ENCODE peak calls at places on chromosomes 13 and 19, in nine cellular contexts. G is uterus, X is body of pancreas, H is IMR-90, W is stomach, S is transverse colon, D is heart left ventricle, Y is HCT116, B is tibial nerve. C is an unnamed sample. For H3K4me1, the result is how much of the 10 kb centered on the place peaks cover.

GRCh38 chr13:71054358-71054757 is 812.6 kb downstream of the DACH1 start:
- DNase-seq in G (no peak), X (no peak), H (no peak), W (no peak), S (no peak), D (no peak), Y (no peak), B (no peak), C (no peak)

GRCh38 chr13:90047600-90047999 is 1299.9 kb upstream of the MIR17HG start:
- DNase-seq in G (no peak), X (no peak), H (no peak), W (no peak), S (no peak), D (no peak), Y (no peak), B (no peak), C (no peak)

GRCh38 chr13:104256701-104257100 is 1190.5 kb upstream of the SLC10A2 start:
- DNase-seq in G (no peak), X (no peak), H (no peak), W (no peak), S (no peak), D (no peak), Y (no peak), B (no peak), C (no peak)

GRCh38 chr19:17517898-17518297 is 6.4 kb downstream of the PGLS start:
- DNase-seq in G (no peak), X (no peak), H (no peak), W (no peak), S (no peak), D (no peak), Y (no peak), B (no peak), C (no peak)

GRCh38 chr13:75685239-75685697 is 49.1 kb downstream of the LMO7 start:
- DNase-seq in G (no peak), X (no peak), H (peak), W (no peak), S (no peak), D (no peak), Y (no peak), B (no peak), C (no peak)

GRCh38 chr13:20769834-20770233 is 3.9 kb downstream of the EEF1AKMT1 start:
- DNase-seq in G (no peak), X (no peak), H (no peak), W (no peak), S (no peak), D (no peak), Y (no peak), B (no peak), C (no peak)

GRCh38 chr13:35789335-35790166 is 313.1 kb upstream of the MAB21L1 start:
- DNase-seq in G (no peak), X (no peak), H (peak), W (no peak), S (no peak), D (no peak), Y (peak), B (no peak), C (no peak)

GRCh38 chr19:18780081-18780480 is 11.0 kb downstream of the COMP start:
- DNase-seq in G (no peak), X (no peak), H (no peak), W (no peak), S (no peak), D (no peak), Y (no peak), B (no peak), C (no peak)

GRCh38 chr19:55579766-55580621 is 654 bp downstream of the ZNF579 start:
- DNase-seq in G (peak), X (no peak), H (peak), W (no peak), S (no peak), D (peak), Y (no peak), B (no peak), C (no peak)

GRCh38 chr13:109575821-109576220 is 210.6 kb downstream of the IRS2 start:
- DNase-seq in G (no peak), X (no peak), H (no peak), W (no peak), S (no peak), D (no peak), Y (no peak), B (no peak), C (no peak)

GRCh38 chr19:19865750-19866598 is at the start of gene ZNF253:
- DNase-seq in G (peak), X (peak), H (peak), W (peak), S (peak), D (peak), Y (no peak), B (peak), C (peak)

GRCh38 chr19:19873381-19873780 is 7.7 kb downstream of the ZNF253 start:
- DNase-seq in G (no peak), X (no peak), H (no peak), W (no peak), S (no peak), D (no peak), Y (no peak), B (no peak), C (no peak)

GRCh38 chr19:19866599-19867248 is 1.0 kb downstream of the ZNF253 start:
- DNase-seq in G (no peak), X (peak), H (no peak), W (no peak), S (peak), D (no peak), Y (no peak), B (no peak), C (no peak)

DNA sequence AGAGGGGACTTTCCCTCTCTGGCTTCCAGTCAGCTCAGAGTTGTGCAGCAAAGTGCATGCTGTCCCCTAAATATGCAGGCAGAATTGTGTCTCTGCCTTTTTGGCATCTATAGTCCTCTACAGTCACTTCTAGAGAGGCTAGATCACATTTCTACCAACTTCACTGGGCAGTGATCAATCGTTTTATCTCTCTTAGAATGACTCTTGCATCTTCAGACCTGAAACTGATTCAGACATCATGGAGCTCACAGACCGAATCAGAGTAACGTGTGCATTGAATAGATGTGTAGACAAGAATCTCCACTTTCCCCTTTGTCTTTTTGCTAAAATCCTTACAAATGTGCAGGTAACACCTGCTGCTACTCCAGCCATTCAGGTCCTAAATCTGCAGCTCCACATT is 6.2 kb downstream of the ZNF253 start:
- DNase-seq in G (no peak), X (no peak), H (no peak), W (no peak), S (no peak), D (no peak), Y (no peak), B (no peak), C (no peak)
- H3K4me1 ChIP-seq in G (under half), X (under half), H (under half), W (under half), S (under half), D (half or more), Y (under half), B (under half), C (under half)

DNA sequence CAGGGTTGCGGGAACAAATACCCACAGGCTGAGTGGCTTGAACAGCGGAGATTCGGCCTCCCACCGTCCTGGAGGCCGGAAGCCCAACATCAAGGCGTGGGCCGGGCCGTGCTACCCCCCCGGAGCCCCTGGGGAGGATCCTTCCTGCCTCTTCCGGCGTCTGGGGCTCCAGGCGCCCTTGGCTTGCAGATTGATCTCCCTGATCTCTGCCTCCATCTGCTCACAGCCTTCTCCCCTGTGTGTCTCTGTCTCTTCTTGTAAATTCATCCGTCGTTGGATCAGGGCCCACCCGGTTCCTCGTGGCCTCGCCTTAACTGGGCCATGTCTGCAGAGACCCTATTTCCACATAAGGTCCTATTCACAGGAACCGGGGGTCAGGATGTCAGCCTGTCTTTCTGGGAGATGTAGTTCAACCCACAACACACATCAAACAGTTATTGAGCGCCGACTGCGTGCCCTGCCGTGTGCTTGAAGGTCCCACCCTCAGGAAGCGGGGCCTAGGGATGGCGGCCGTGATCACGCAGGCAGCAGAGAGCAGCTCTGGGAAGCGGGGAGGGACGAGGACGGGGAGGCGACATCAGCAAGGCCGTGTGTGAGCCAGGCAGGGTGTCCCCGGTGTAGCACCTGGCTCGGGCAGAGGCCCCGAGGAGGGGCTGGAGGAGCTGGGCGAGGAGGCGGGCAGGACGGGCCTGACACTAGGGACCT is 21.3 kb downstream of the HCN2 start:
- DNase-seq in G (peak), X (peak), H (peak), W (peak), S (peak), D (peak), Y (no peak), B (peak), C (no peak)
- TF ChIP-seq POLR2A in G (no peak), X (no peak), H (no peak), W (no peak), S (no peak), D (no peak), Y (no peak), B (no peak), C (no peak)

GRCh38 chr13:46675016-46675415 is 121.9 kb downstream of the ESD start:
- DNase-seq in G (no peak), X (no peak), H (no peak), W (no peak), S (no peak), D (no peak), Y (no peak), B (no peak), C (no peak)
- H3K27ac ChIP-seq in G (peak), X (peak), H (no peak), W (peak), S (peak), D (no peak), Y (no peak), B (no peak), C (no peak)

GRCh38 chr19:39158646-39159260 is 33.2 kb downstream of the PAK4 start:
- DNase-seq in G (no peak), X (no peak), H (no peak), W (no peak), S (no peak), D (no peak), Y (no peak), B (no peak), C (no peak)

GRCh38 chr19:39157275-39157996 is 31.9 kb downstream of the PAK4 start:
- DNase-seq in G (no peak), X (no peak), H (peak), W (no peak), S (no peak), D (no peak), Y (no peak), B (no peak), C (no peak)

GRCh38 chr19:39156230-39156890 is 30.8 kb downstream of the PAK4 start:
- DNase-seq in G (no peak), X (peak), H (peak), W (peak), S (no peak), D (no peak), Y (no peak), B (no peak), C (no peak)

GRCh38 chr19:39156891-39157230 is 31.3 kb downstream of the PAK4 start:
- DNase-seq in G (no peak), X (no peak), H (no peak), W (no peak), S (no peak), D (no peak), Y (no peak), B (no peak), C (no peak)

DNA sequence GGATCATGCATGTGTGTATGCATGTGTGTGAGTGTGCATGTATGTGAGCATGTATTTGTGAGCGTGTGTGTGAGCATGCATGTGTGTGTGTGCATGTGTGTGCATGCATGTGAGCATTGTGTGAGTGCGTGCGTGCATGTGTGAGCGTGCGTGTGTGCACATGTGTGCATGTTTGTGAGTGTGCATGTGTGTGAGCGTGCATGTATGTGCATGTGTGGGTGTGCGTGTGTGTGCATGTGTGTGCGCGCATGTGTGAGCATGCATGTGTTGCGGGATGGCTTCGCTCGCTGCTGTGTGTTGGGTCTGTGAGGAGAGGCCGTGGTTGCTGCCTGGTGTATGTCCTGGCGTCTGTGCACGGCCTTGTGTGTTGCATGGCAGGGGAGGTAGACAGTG is 32.4 kb downstream of the PAK4 start:
- DNase-seq in G (no peak), X (no peak), H (no peak), W (no peak), S (no peak), D (no peak), Y (no peak), B (no peak), C (no peak)
- H3K4me1 ChIP-seq in G (under half), X (half or more), H (under half), W (half or more), S (half or more), D (under half), Y (under half), B (under half), C (half or more)

GRCh38 chr13:28582892-28583240 is 76.1 kb upstream of the POMP start:
- DNase-seq in G (no peak), X (no peak), H (no peak), W (no peak), S (no peak), D (no peak), Y (no peak), B (no peak), C (no peak)
- TF ChIP-seq POLR2A in G (no peak), X (no peak), H (no peak), W (no peak), S (no peak), D (no peak), Y (no peak), B (no peak), C (no peak)

GRCh38 chr19:29887498-29887897 is 54.5 kb upstream of the URI1 start:
- DNase-seq in G (no peak), X (no peak), H (peak), W (peak), S (no peak), D (no peak), Y (no peak), B (no peak), C (peak)
- H3K27ac ChIP-seq in G (no peak), X (no peak), H (no peak), W (no peak), S (no peak), D (no peak), Y (no peak), B (no peak), C (no peak)

GRCh38 chr13:73326215-73326558 is 267.4 kb downstream of the KLF5 start:
- DNase-seq in G (no peak), X (no peak), H (no peak), W (no peak), S (no peak), D (no peak), Y (no peak), B (no peak), C (no peak)
- H3K4me1 ChIP-seq in G (under half), X (under half), H (under half), W (under half), S (under half), D (under half), Y (under half), B (under half), C (under half)

DNA sequence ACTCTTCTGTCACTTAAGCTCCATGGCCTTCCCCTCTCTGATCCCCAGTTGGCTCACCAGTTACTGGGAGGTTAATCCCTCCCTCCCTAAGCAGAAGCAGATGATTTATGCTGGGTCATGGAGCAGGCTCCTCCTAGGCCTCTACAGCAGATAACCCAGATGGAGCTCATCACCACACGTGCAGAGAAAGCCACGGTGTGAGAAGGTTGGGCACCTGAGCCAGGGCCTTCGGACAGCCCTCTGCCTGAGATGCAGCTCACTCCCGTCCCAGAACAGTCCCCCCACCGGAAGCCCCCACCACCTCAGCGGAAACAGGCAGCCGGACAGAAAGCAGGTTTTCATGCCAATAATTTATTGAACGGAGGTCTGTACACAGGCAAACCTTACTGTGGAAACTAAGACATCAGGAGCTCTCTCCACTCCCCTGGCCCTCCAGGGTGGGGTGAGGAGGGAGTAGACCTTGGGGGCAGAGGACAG is 9.8 kb downstream of the ZNF526 start:
- DNase-seq in G (no peak), X (no peak), H (peak), W (no peak), S (no peak), D (no peak), Y (no peak), B (no peak), C (no peak)
- TF ChIP-seq POLR2A in G (no peak), X (no peak), H (no peak), W (no peak), S (no peak), D (no peak), Y (no peak), B (no peak), C (no peak)

GRCh38 chr19:47228168-47228936 is 2.6 kb downstream of the BBC3 start:
- DNase-seq in G (peak), X (peak), H (peak), W (peak), S (peak), D (peak), Y (no peak), B (no peak), C (peak)

GRCh38 chr19:47229674-47230121 is 1.3 kb downstream of the BBC3 start:
- DNase-seq in G (no peak), X (no peak), H (peak), W (no peak), S (peak), D (no peak), Y (no peak), B (no peak), C (no peak)

GRCh38 chr19:47230122-47230920 is 678 bp downstream of the BBC3 start:
- DNase-seq in G (peak), X (peak), H (peak), W (peak), S (peak), D (peak), Y (no peak), B (peak), C (peak)

GRCh38 chr19:47227347-47228167 is 3.4 kb downstream of the BBC3 start:
- DNase-seq in G (peak), X (peak), H (peak), W (peak), S (peak), D (peak), Y (peak), B (peak), C (peak)

GRCh38 chr19:47228937-47229673 is 1.9 kb downstream of the BBC3 start:
- DNase-seq in G (no peak), X (no peak), H (peak), W (no peak), S (peak), D (no peak), Y (no peak), B (no peak), C (peak)
- H3K27ac ChIP-seq in G (peak), X (peak), H (peak), W (peak), S (peak), D (peak), Y (peak), B (peak), C (peak)

DNA sequence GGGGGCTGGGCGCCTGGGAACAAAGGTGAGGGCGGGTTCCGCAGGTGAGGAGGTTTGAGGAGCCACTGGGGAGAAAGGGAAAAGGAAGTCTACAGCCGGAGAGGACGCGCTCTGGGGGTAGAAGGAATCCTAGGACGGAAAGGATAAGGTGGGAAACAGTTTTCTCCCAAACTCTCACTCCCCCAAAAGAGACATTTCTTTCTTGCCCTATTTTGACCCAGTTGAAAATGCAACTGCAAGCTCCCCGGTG is 651 bp upstream of the POLR1D start:
- DNase-seq in G (no peak), X (no peak), H (no peak), W (no peak), S (no peak), D (no peak), Y (peak), B (no peak), C (no peak)
- H3K4me1 ChIP-seq in G (under half), X (half or more), H (under half), W (half or more), S (half or more), D (under half), Y (under half), B (under half), C (under half)